ENCODE peak calls at places on chromosomes 16 and 17, in six cellular contexts. P is heart right ventricle, J is prostate gland, T is stomach, Y is Peyer's patch, G is cardiac muscle cell. C is an unnamed sample.

GRCh38 chr17:8606415-8606814 is 24.1 kb downstream of the MYH10 start:
- DNase-seq in P (peak; percentile 36), J (no peak), T (no peak), G (peak; percentile 49), Y (no peak), C (no peak)

GRCh38 chr17:33732116-33732515 is 439.0 kb upstream of the ASIC2 start:
- DNase-seq in P (no peak), Y (no peak), T (no peak), J (no peak), G (peak; percentile 8), C (no peak)

GRCh38 chr17:28405632-28406477 is at the start of gene SLC46A1:
- DNase-seq in P (peak; percentile 61), T (peak; percentile 65), J (peak; percentile 48), Y (peak; percentile 74), G (peak; percentile 37), C (peak; percentile 64)

GRCh38 chr16:3171181-3171854 is 16.7 kb upstream of the OR1F1 start:
- DNase-seq in P (no peak), G (no peak), J (no peak), Y (no peak), T (no peak), C (no peak)

GRCh38 chr17:19724501-19725420 is 8.4 kb upstream of the SLC47A2 start:
- DNase-seq in G (peak; percentile 48), J (peak; percentile 45), T (peak; percentile 70), P (peak; percentile 34), Y (peak; percentile 83), C (peak; percentile 62)

GRCh38 chr16:73166394-73166971 is 118.6 kb upstream of the ZFHX3 start:
- DNase-seq in P (no peak), T (no peak), G (peak; percentile 66), Y (no peak), J (no peak), C (no peak)

GRCh38 chr16:68328860-68329370 is 18.1 kb downstream of the PRMT7 start:
- DNase-seq in G (no peak), T (no peak), J (no peak), Y (no peak), P (no peak), C (no peak)

GRCh38 chr17:4607261-4607731 is 23.0 kb downstream of the SMTNL2 start:
- DNase-seq in G (peak; percentile 68), P (no peak), Y (no peak), J (no peak), T (no peak), C (no peak)

GRCh38 chr17:79006794-79007503 is 2.6 kb downstream of the CANT1 start:
- DNase-seq in Y (peak; percentile 41), T (no peak), P (no peak), G (no peak), J (no peak), C (no peak)

GRCh38 chr17:79003661-79004411 is 5.7 kb downstream of the CANT1 start:
- DNase-seq in P (no peak), Y (peak; percentile 43), T (no peak), J (no peak), G (no peak), C (no peak)

GRCh38 chr17:79007504-79008381 is 1.8 kb downstream of the CANT1 start:
- DNase-seq in G (no peak), J (no peak), P (no peak), T (no peak), Y (peak; percentile 61), C (no peak)

GRCh38 chr17:79005063-79005861 is 4.3 kb downstream of the CANT1 start:
- DNase-seq in J (peak; percentile 90), Y (peak; percentile 85), T (peak; percentile 74), P (no peak), G (no peak), C (no peak)

GRCh38 chr17:79006001-79006400 is 3.6 kb downstream of the CANT1 start:
- DNase-seq in Y (peak; percentile 46), G (no peak), P (no peak), J (no peak), T (no peak), C (no peak)
- H3K4me3 ChIP-seq in Y (peak overlapping the region; percentile 25), G (no peak overlapping the region), P (no peak overlapping the region), J (no peak overlapping the region), T (no peak overlapping the region), C (no peak overlapping the region)

GRCh38 chr17:40645932-40646331 is 1.7 kb downstream of the SMARCE1 start:
- DNase-seq in P (no peak), J (no peak), G (no peak), Y (no peak), T (no peak), C (no peak)
- H3K4me3 ChIP-seq in P (peak overlapping the region; percentile 87), J (no peak overlapping the region), G (no peak overlapping the region), Y (no peak overlapping the region), T (peak overlapping the region; percentile 91), C (peak overlapping the region; percentile 96)

DNA sequence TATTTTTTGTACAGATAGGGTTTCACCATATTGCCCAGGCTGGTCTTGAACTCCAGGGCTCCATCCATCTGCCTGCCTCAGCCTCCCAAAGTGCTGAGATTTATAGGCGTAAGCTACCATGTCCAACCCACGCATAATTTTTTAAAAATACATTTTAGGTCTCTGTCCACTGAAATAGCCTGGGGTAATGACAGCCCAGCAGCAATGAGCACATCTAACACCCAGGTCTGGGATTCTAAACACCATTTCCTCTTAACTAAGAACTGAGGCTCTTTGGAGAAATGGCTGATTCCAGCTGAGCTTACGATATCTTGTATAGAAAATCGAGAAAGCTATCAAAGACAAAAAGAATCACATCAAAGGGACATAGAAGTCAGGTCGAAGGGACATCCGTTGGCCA is 245.3 kb downstream of the PARN start:
- DNase-seq in G (no peak), Y (no peak), P (no peak), J (no peak), T (no peak), C (no peak)
- H3K4me3 ChIP-seq in G (no peak overlapping the region), Y (no peak overlapping the region), P (no peak overlapping the region), J (no peak overlapping the region), T (no peak overlapping the region), C (no peak overlapping the region)

DNA sequence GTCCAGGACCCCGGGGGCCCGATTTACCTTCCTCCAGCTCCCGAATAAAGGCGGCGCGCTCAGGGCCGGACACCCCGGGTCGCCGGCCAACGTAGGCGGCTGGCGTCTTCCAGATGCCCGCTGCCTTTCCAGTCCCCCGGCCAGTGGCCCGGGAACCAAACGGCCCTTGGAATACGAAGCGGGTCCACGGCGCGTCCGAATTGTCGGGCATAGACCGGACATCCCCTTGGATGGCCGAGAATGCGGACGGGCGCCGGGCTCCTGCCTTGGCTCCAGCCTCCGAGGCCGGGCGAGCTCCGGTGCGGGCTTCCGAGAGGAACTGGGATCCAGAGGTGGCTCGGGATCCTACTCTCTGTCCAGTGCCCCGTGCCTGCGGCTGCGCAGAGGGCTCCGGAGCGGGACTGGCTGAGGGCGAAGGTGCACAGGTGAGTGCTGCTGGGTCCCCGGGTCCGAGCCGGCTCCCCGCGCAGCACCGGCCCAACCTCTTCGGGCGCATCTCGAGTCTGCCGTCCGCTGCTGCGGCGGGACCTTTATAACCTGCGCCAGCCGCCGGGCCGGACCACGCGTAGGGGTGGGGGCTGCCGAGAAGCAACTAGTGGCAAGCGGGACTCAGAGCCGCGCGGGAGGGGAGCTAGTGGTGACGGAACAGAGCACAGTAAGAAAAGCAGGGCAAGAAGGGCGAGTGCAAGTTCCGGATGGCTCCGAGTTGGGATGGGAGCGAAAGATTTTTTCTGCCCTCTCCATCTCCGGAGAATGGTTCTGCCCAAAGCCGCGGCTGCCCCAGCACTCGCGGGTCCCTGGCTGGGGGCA is at the start of gene HAP1:
- DNase-seq in P (no peak), Y (no peak), T (peak; percentile 27), G (peak; percentile 31), J (peak; percentile 39), C (no peak)
- H3K4me3 ChIP-seq in P (peak within 1 kb of the TSS; percentile 52), Y (peak within 1 kb of the TSS; percentile 48), T (peak within 1 kb of the TSS; percentile 45), G (peak within 1 kb of the TSS; percentile 40), J (peak within 1 kb of the TSS; percentile 31), C (peak within 1 kb of the TSS; percentile 67)

GRCh38 chr16:15751940-15752339 is 101.9 kb downstream of the NDE1 start:
- DNase-seq in Y (no peak), J (no peak), T (no peak), P (no peak), G (no peak), C (no peak)

GRCh38 chr16:15757630-15758251 is 99.1 kb downstream of the MYH11 start:
- DNase-seq in P (no peak), Y (no peak), J (no peak), G (no peak), T (no peak), C (no peak)

GRCh38 chr16:15752717-15753488 is 102.9 kb downstream of the NDE1 start:
- DNase-seq in G (no peak), J (no peak), Y (no peak), T (no peak), P (no peak), C (no peak)

GRCh38 chr16:15757075-15757386 is 99.8 kb downstream of the MYH11 start:
- DNase-seq in J (no peak), Y (no peak), G (peak; percentile 16), T (no peak), P (no peak), C (no peak)

DNA sequence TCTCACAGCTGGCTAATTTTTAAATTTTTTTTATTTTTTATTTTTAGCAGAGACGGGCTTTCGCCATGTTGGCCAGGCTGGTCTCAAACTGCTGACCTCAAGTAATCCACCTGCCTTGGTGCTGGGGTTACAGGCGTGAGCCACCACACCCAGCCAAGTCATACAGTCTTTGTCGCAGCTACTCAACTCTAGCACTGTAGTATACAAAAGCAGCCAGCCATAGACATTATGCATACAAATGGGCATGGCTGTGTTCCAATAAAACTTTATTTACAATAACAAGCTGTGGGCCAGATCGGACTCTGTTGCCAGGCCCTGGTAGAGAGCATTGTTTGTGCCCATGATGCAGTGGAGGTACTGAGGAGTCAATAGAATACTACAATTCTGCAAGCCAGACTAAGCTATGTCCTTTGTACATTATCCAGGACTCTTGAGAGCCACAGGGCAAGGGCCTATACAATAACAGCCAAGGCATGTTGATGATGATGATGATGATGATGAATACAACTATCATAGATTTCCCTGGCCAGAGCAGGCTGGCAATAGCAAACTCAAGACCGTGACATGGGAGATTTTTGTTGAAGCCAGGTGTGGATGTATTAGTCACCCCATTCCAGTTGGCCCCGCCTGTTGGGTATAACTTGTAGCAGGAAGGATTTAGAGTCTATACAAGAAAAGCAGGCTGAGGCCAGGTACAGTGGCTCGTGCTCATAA is 101.8 kb downstream of the MYH11 start:
- DNase-seq in T (no peak), Y (no peak), G (no peak), P (no peak), J (no peak), C (no peak)
- H3K4me3 ChIP-seq in T (no peak overlapping the region), Y (no peak overlapping the region), G (no peak overlapping the region), P (no peak overlapping the region), J (no peak overlapping the region), C (no peak overlapping the region)

GRCh38 chr16:27270389-27270788 is 1.8 kb upstream of the NSMCE1 start:
- DNase-seq in T (no peak), Y (no peak), P (no peak), J (no peak), G (no peak), C (no peak)
- H3K4me3 ChIP-seq in T (no peak overlapping the region), Y (no peak overlapping the region), P (no peak overlapping the region), J (no peak overlapping the region), G (no peak overlapping the region), C (no peak overlapping the region)